ENCODE peak calls at places on chromosomes 3 and 15, in five cellular contexts. P is body of pancreas, S is DND-41, M is cardiac muscle cell, R is esophagus squamous epithelium. K is an unnamed sample.

GRCh38 chr3:129688310-129688895 is 81.9 kb upstream of the PLXND1 start:
- DNase-seq in P (peak), S (no peak), M (peak), R (no peak), K (no peak)

GRCh38 chr15:61396235-61396927 is 167.3 kb upstream of the RORA start:
- DNase-seq in P (no peak), S (no peak), M (no peak), R (no peak), K (no peak)

GRCh38 chr3:2156244-2156847 is 57.7 kb downstream of the CNTN4 start:
- DNase-seq in P (no peak), S (no peak), M (peak), R (no peak), K (peak)

GRCh38 chr15:95975212-95975611 is 355.3 kb upstream of the NR2F2 start:
- DNase-seq in P (no peak), S (no peak), M (no peak), R (no peak), K (no peak)

GRCh38 chr3:123286308-123287023 is 84.7 kb downstream of the SEC22A start:
- DNase-seq in P (peak), S (peak), M (peak), R (no peak), K (peak)

GRCh38 chr15:83129791-83130190 is 22.3 kb downstream of the TM6SF1 start:
- DNase-seq in P (no peak), S (no peak), M (no peak), R (no peak), K (no peak)

GRCh38 chr3:22989716-22990115 is 213.4 kb upstream of the UBE2E2 start:
- DNase-seq in P (no peak), S (no peak), M (no peak), R (no peak), K (no peak)

GRCh38 chr3:116050311-116050710 is 395.0 kb downstream of the LSAMP start:
- DNase-seq in P (no peak), S (no peak), M (no peak), R (no peak), K (no peak)

GRCh38 chr3:195739561-195740111 is 18.9 kb downstream of the MUC20 start:
- DNase-seq in P (no peak), S (no peak), M (no peak), R (no peak), K (no peak)

GRCh38 chr15:79185199-79185598 is 94.6 kb upstream of the RASGRF1 start:
- DNase-seq in P (no peak), S (peak), M (no peak), R (no peak), K (no peak)

GRCh38 chr3:25655659-25656058 is 9.0 kb downstream of the TOP2B start:
- DNase-seq in P (no peak), S (no peak), M (no peak), R (no peak), K (no peak)

GRCh38 chr15:74957301-74958035 is 896 bp upstream of the RPP25 start:
- DNase-seq in P (no peak), S (no peak), M (peak), R (no peak), K (no peak)

GRCh38 chr3:183108002-183108449 is 8.7 kb upstream of the MCCC1 start:
- DNase-seq in P (no peak), S (no peak), M (peak), R (no peak), K (no peak)

GRCh38 chr3:39327746-39328349 is 1.7 kb upstream of the CCR8 start:
- DNase-seq in P (no peak), S (no peak), M (no peak), R (no peak), K (no peak)

GRCh38 chr15:61196711-61197110 is 32.4 kb downstream of the RORA start:
- DNase-seq in P (no peak), S (no peak), M (no peak), R (no peak), K (no peak)

GRCh38 chr15:69468241-69469121 is 15.9 kb downstream of the RPLP1 start:
- DNase-seq in P (peak), S (peak), M (peak), R (no peak), K (peak)

GRCh38 chr3:188947983-188948657 is 223.7 kb upstream of the TPRG1 start:
- DNase-seq in P (peak), S (no peak), M (peak), R (peak), K (no peak)

GRCh38 chr15:31353931-31354330 is 27.3 kb downstream of the KLF13 start:
- DNase-seq in P (peak), S (no peak), M (peak), R (no peak), K (no peak)

GRCh38 chr15:39896837-39897236 is 23.2 kb downstream of the GPR176 start:
- DNase-seq in P (no peak), S (no peak), M (peak), R (no peak), K (no peak)

GRCh38 chr3:156681003-156681402 is 6.6 kb downstream of the TIPARP start:
- DNase-seq in P (peak), S (no peak), M (peak), R (no peak), K (no peak)

GRCh38 chr15:70608156-70608555 is 155.2 kb downstream of the UACA start:
- DNase-seq in P (no peak), S (no peak), M (peak), R (no peak), K (no peak)

GRCh38 chr3:151171145-151171544 is 31.9 kb downstream of the GPR171 start:
- DNase-seq in P (peak), S (peak), M (no peak), R (no peak), K (peak)

GRCh38 chr3:10594915-10595314 is 89.5 kb upstream of the ATP2B2 start:
- DNase-seq in P (peak), S (peak), M (peak), R (no peak), K (peak)

GRCh38 chr3:36403661-36404060 is 23.4 kb downstream of the STAC start:
- DNase-seq in P (no peak), S (no peak), M (no peak), R (no peak), K (no peak)

GRCh38 chr3:132407025-132407424 is 10.3 kb upstream of the DNAJC13 start:
- DNase-seq in P (no peak), S (no peak), M (no peak), R (no peak), K (no peak)

GRCh38 chr3:139537795-139538538 is 1.6 kb downstream of the RBP1 start:
- DNase-seq in P (no peak), S (no peak), M (no peak), R (no peak), K (no peak)
- H3K4me3 ChIP-seq in P (no peak), S (no peak), M (no peak), R (no peak), K (no peak)

DNA sequence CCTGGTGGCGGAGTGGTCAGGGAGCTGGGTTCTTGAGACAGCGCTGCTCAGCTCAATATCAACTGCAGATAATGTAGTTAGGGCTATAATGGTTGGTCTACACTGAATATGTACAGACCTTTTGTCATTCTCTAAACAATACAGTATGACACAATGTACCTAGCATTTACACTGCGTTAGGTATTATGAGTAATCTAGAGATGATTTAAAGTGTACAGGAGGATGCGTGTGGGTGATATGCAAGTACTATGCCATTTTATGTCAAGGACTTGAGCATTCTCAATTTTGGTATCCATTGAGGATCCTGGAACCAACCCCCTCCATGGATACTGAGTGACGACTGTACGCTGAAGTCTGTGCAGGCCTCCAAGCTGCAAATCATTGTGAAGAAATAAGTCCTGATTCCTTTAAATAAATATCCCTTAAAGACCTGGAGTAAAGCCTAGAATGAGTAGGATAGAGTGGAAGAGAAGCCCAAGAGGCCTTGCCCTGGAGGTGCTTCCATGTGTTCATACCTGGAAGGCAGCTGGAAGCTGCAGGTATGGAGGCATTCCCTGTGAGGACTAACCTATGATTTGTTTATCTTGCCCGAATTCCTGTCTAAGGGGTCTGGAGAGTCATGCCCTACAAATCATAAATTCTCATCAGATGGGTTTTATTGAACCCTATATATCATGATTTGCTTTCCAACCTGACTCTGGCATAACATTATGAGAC is 15.7 kb upstream of the RTP1 start:
- DNase-seq in P (no peak), S (no peak), M (no peak), R (no peak), K (no peak)
- H3K4me3 ChIP-seq in P (no peak), S (no peak), M (no peak), R (no peak), K (no peak)

GRCh38 chr3:191435981-191436380 is 25.0 kb upstream of the PYDC2 start:
- DNase-seq in P (no peak), S (no peak), M (no peak), R (no peak), K (no peak)
- H3K4me3 ChIP-seq in P (no peak), S (no peak), M (no peak), R (no peak), K (no peak)

DNA sequence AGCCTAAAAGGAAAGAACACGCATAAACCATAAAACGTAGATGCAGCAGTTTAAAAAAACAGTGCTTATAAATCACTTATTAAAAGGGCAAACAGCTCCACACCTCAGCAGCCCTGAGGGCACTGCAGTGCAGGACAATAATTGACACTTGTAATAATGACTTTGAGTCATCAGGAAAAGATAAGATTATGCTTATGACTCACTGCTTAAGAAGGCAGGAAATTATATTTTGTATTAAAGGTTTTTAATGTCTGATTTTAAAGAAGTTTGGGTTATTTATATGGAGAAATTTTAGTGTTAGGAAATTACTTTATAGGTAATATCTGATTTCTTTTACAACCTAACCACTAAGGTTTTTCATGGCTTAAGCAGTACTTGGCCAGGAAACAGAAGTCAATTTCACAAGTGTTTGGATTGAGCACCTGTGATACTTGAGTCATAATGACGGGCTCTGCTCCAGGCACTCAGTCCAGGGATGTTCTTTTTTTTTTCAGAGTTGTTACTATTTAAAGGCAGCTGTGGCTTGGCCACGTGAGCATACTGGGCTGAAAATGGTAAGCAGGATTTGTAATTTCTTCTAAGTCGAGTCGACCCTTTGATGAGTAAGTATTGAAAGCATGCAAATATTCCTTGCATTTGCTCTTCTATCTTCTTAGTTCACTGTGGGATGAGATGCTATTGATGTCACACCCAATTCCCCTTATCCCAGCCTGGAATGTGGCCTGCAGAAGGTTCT is 21.6 kb upstream of the SLC6A20 start:
- DNase-seq in P (peak), S (no peak), M (peak), R (no peak), K (no peak)
- H3K4me3 ChIP-seq in P (no peak), S (no peak), M (no peak), R (no peak), K (no peak)

GRCh38 chr15:88218557-88219214 is 37.9 kb downstream of the NTRK3 start:
- DNase-seq in P (no peak), S (no peak), M (no peak), R (no peak), K (no peak)
- H3K4me3 ChIP-seq in P (no peak), S (no peak), M (no peak), R (no peak), K (no peak)

DNA sequence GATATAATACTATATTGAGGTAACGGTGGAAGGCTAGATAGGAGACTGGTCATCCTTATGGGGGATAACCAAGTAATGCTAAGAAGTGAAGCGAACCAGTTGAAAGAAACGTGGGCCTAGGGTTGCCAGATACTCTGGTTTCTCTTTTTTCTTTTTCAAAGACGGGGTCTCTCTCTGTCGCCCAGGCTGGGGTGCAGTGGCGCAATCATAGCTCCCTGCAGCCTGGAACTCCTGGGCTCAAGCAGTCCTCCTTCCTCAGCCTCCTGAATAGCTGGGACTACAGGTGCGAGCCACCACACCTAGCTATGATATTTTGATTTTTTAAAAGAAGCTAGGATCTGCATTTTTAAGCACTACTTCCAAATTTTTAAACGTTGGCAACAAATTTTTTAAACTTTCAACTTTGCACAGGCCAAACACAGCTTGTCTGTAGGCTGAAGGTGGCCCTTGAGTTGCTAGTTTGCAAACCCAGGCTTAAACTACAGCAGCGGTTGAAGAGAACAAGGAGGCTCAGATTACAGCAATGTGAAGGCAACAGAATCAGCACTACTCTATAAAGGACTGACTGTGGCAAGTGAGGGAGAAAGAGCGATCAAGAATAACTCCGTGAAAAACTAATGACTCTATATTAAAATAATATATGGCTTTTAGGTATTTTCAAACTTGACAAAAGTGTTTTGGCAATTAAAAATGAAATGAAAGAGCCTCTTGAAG is 1.2 kb upstream of the RUBCN start:
- DNase-seq in P (no peak), S (no peak), M (no peak), R (no peak), K (no peak)
- H3K4me3 ChIP-seq in P (no peak), S (peak), M (peak), R (peak), K (peak)

DNA sequence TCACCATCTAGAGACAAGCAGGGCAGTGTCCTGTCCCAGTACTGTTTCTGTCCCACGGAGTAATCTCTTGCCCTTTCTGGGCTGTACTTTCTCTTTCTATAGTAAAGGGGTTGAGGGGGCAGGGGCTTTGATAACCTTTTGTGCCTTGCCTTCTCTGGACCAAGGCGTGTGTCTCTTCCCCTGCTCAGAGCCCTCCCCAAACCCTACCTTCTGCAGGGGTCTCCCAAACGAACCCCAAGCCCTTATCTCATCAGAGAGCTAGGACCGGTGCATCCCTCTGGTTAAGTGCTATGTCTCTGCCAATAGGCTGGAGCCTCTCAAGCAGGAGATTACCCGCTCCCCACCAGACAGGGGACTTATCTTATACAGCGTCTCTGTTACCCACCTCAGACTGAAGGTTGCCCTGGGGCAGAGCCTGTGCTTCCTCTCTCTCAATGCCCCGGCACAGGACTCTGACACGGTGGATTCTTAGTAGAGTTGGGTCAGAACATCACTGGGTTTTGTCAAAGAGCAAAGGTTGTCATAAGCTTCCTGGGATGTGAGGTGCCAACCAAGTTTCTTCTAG is 2.9 kb downstream of the PLEKHO2 start:
- DNase-seq in P (no peak), S (no peak), M (no peak), R (no peak), K (no peak)
- H3K4me3 ChIP-seq in P (no peak), S (no peak), M (no peak), R (peak), K (no peak)

K was measured in Jurkat, Clone E6-1.